ENCODE peak calls at places on chromosome 19, in five cellular contexts. J is NCI-H748 treated with DMSO at 0.1 percent for 48 hours, N is D721Med, K is fibroblast of lung, V is posterior vena cava. G is an unnamed sample.

GRCh38 chr19:19068659-19069509 is 5.1 kb downstream of the SLC25A42 start:
- DNase-seq in K (no peak), J (no peak), N (no peak), V (no peak), G (no peak)

GRCh38 chr19:44605547-44605946 is 7.8 kb upstream of the IGSF23 start:
- DNase-seq in K (no peak), N (no peak), J (no peak), V (no peak), G (no peak)

GRCh38 chr19:58274771-58275199 is 4.0 kb upstream of the ZNF8 start:
- DNase-seq in V (no peak), N (no peak), K (peak; percentile 65), J (no peak), G (no peak)

GRCh38 chr19:56538761-56539263 is at the start of gene ZFP28:
- DNase-seq in N (no peak), K (no peak), V (no peak), J (peak; percentile 73), G (no peak)

GRCh38 chr19:30841934-30842333 is 469.8 kb downstream of the ZNF536 start:
- DNase-seq in V (no peak), J (no peak), K (no peak), N (no peak), G (no peak)

GRCh38 chr19:37905936-37906867 is at the start of gene WDR87:
- DNase-seq in J (peak; percentile 80), K (peak; percentile 24), V (no peak), N (peak; percentile 75), G (no peak)

GRCh38 chr19:19443902-19444693 is 38.6 kb downstream of the GATAD2A start:
- DNase-seq in V (peak; percentile 26), K (no peak), N (no peak), J (no peak), G (no peak)

GRCh38 chr19:873084-874019 is 13.9 kb downstream of the CFD start:
- DNase-seq in V (peak; percentile 79), K (peak; percentile 55), N (no peak), J (no peak), G (no peak)

GRCh38 chr19:51653162-51653561 is 6.5 kb upstream of the SIGLEC14 start:
- DNase-seq in N (no peak), K (no peak), J (no peak), V (no peak), G (no peak)

GRCh38 chr19:7391218-7391670 is 42.5 kb downstream of the ARHGEF18 start:
- DNase-seq in J (no peak), N (no peak), K (peak; percentile 97), V (no peak), G (no peak)

GRCh38 chr19:8251025-8251472 is 41.9 kb downstream of the CERS4 start:
- DNase-seq in V (peak; percentile 90), J (no peak), K (peak; percentile 55), N (peak; percentile 4), G (peak; percentile 90)

GRCh38 chr19:41889896-41890295 is 6.9 kb downstream of the ARHGEF1 start:
- DNase-seq in K (no peak), N (no peak), V (no peak), J (no peak), G (no peak)

GRCh38 chr19:35318679-35319448 is 10.1 kb upstream of the CD22 start:
- DNase-seq in K (peak; percentile 29), J (no peak), V (peak; percentile 93), N (no peak), G (no peak)

GRCh38 chr19:54164369-54165068 is 5.0 kb upstream of the LENG1 start:
- DNase-seq in N (no peak), V (peak; percentile 92), J (peak; percentile 62), K (peak; percentile 60), G (no peak)

GRCh38 chr19:20182232-20182785 is 15.3 kb downstream of the ZNF486 start:
- DNase-seq in N (no peak), J (peak; percentile 2), V (no peak), K (no peak), G (no peak)

GRCh38 chr19:50002386-50002960 is 22.7 kb downstream of the VRK3 start:
- DNase-seq in J (no peak), V (no peak), K (no peak), N (no peak), G (no peak)

GRCh38 chr19:40584007-40584406 is 7.3 kb downstream of the SHKBP1 start:
- DNase-seq in V (no peak), K (no peak), N (no peak), J (no peak), G (no peak)

GRCh38 chr19:19628499-19629134 is 597 bp upstream of the LPAR2 start:
- DNase-seq in J (peak; percentile 37), K (peak; percentile 81), V (no peak), N (peak; percentile 68), G (no peak)

GRCh38 chr19:33718668-33719259 is 77.9 kb upstream of the KCTD15 start:
- DNase-seq in J (no peak), K (no peak), N (no peak), V (peak; percentile 72), G (no peak)

GRCh38 chr19:15028490-15028889 is 20.8 kb upstream of the CASP14 start:
- DNase-seq in V (no peak), K (no peak), J (no peak), N (no peak), G (no peak)

GRCh38 chr19:35807633-35808032 is 5.0 kb downstream of the PRODH2 start:
- DNase-seq in J (no peak), N (no peak), V (no peak), K (no peak), G (no peak)

GRCh38 chr19:2616741-2617392 is 85.6 kb downstream of the GNG7 start:
- DNase-seq in V (no peak), K (no peak), J (no peak), N (no peak), G (no peak)

GRCh38 chr19:4866595-4867424 is 657 bp downstream of the PLIN3 start:
- DNase-seq in V (peak; percentile 91), J (no peak), K (peak; percentile 48), N (no peak), G (no peak)

GRCh38 chr19:35995655-35995993 is 636 bp downstream of the SDHAF1 start:
- DNase-seq in V (peak; percentile 88), N (no peak), K (peak; percentile 18), J (no peak), G (no peak)

GRCh38 chr19:39351537-39352037 is 9.4 kb downstream of the SAMD4B start:
- DNase-seq in N (no peak), K (no peak), V (no peak), J (no peak), G (no peak)

GRCh38 chr19:38061294-38061693 is 154.3 kb downstream of the SIPA1L3 start:
- DNase-seq in N (no peak), K (peak; percentile 85), V (no peak), J (no peak), G (no peak)

GRCh38 chr19:34639491-34640085 is 37.4 kb downstream of the SCGB2B2 start:
- DNase-seq in V (no peak), K (peak; percentile 48), N (no peak), J (peak; percentile 78), G (no peak)

GRCh38 chr19:45177817-45178261 is at the start of gene TRAPPC6A:
- DNase-seq in V (no peak), K (peak; percentile 74), J (no peak), N (no peak), G (no peak)

GRCh38 chr19:44758596-44758995 is 10.1 kb downstream of the BCL3 start:
- DNase-seq in J (no peak), K (peak; percentile 56), V (no peak), N (no peak), G (no peak)

GRCh38 chr19:56404705-56405056 is 549 bp downstream of the ZNF583 start:
- DNase-seq in J (no peak), V (no peak), K (no peak), N (no peak), G (no peak)

GRCh38 chr19:34120846-34121639 is 51.3 kb upstream of the LSM14A start:
- DNase-seq in K (peak; percentile 34), V (no peak), J (no peak), N (no peak), G (no peak)

GRCh38 chr19:48556163-48556562 is 4.2 kb downstream of the SULT2B1 start:
- DNase-seq in N (no peak), J (no peak), K (peak; percentile 62), V (no peak), G (no peak)

GRCh38 chr19:10478476-10478875 is 24.7 kb downstream of the KEAP1 start:
- DNase-seq in K (no peak), J (no peak), N (no peak), V (no peak), G (no peak)

GRCh38 chr19:42440357-42441046 is 2.2 kb downstream of the CXCL17 start:
- DNase-seq in V (peak; percentile 91), K (peak; percentile 49), J (peak; percentile 43), N (no peak), G (peak; percentile 51)

GRCh38 chr19:56718231-56718630 is 46.7 kb upstream of the ZNF835 start:
- DNase-seq in N (no peak), K (no peak), J (no peak), V (no peak), G (no peak)

GRCh38 chr19:22610121-22610520 is 24.0 kb upstream of the ZNF492 start:
- DNase-seq in N (no peak), K (no peak), V (peak; percentile 36), J (no peak), G (peak; percentile 57)

GRCh38 chr19:18010149-18010548 is 2.2 kb downstream of the ARRDC2 start:
- DNase-seq in K (no peak), V (no peak), N (no peak), J (no peak), G (no peak)

GRCh38 chr19:4425531-4425930 is 23.1 kb downstream of the CHAF1A start:
- DNase-seq in V (no peak), K (peak; percentile 77), J (no peak), N (no peak), G (no peak)

G was measured in mesenteric fat pad.